ENCODE peak calls at places on chromosomes 1 and 21, in four cellular contexts. One of them, this sample, is unnamed.

GRCh38 chr1:109827466-109827865 is 63.7 kb upstream of the EPS8L3 start:
- DNase-seq in ACHN: no peak
- DNase-seq in NCI-H510A: no peak
- DNase-seq in T1000: no peak
- DNase-seq in this sample: no peak

GRCh38 chr21:36804867-36805611 is 106.1 kb downstream of the SIM2 start:
- DNase-seq in NCI-H510A: no peak
- DNase-seq in T1000: no peak
- DNase-seq in ACHN: no peak
- DNase-seq in this sample: no peak

GRCh38 chr1:61050541-61051454 is 31.6 kb upstream of the NFIA start:
- DNase-seq in ACHN: peak
- DNase-seq in T1000: peak
- DNase-seq in NCI-H510A: no peak
- DNase-seq in this sample: peak

GRCh38 chr1:228363686-228364067 is 43.0 kb downstream of the TRIM11 start:
- DNase-seq in ACHN: no peak
- DNase-seq in T1000: no peak
- DNase-seq in NCI-H510A: no peak
- DNase-seq in this sample: no peak

GRCh38 chr1:150106331-150106730 is 38.8 kb downstream of the VPS45 start:
- DNase-seq in NCI-H510A: no peak
- DNase-seq in T1000: no peak
- DNase-seq in ACHN: no peak
- DNase-seq in this sample: no peak

GRCh38 chr1:68339505-68339904 is 107.2 kb upstream of the WLS start:
- DNase-seq in T1000: no peak
- DNase-seq in NCI-H510A: no peak
- DNase-seq in ACHN: no peak
- DNase-seq in this sample: no peak

GRCh38 chr1:119249283-119249682 is 108.8 kb upstream of the WARS2 start:
- DNase-seq in NCI-H510A: no peak
- DNase-seq in ACHN: no peak
- DNase-seq in T1000: no peak
- DNase-seq in this sample: no peak

GRCh38 chr1:99173900-99174299 is 90.4 kb upstream of the PLPPR4 start:
- DNase-seq in ACHN: no peak
- DNase-seq in T1000: no peak
- DNase-seq in NCI-H510A: no peak
- DNase-seq in this sample: no peak

GRCh38 chr1:155175927-155176371 is 2.3 kb downstream of the TRIM46 start:
- DNase-seq in NCI-H510A: no peak
- DNase-seq in ACHN: peak
- DNase-seq in T1000: no peak
- DNase-seq in this sample: no peak

GRCh38 chr1:62407398-62408009 is 29.3 kb upstream of the USP1 start:
- DNase-seq in NCI-H510A: no peak
- DNase-seq in ACHN: peak
- DNase-seq in T1000: no peak
- DNase-seq in this sample: no peak

GRCh38 chr1:13725714-13726175 is 25.8 kb downstream of the PRDM2 start:
- DNase-seq in NCI-H510A: no peak
- DNase-seq in ACHN: no peak
- DNase-seq in T1000: no peak
- DNase-seq in this sample: peak